ENCODE peak calls at places on chromosomes 3 and 15, in eight cellular contexts. One of them, this sample, is unnamed.

GRCh38 chr15:52146776-52147175 is 34.2 kb upstream of the BCL2L10 start:
- DNase-seq in stimulated activated CD4-positive, alpha-beta T cell treated with anti-CD3 and anti-CD28 coated beads, Interleukin-12 subunit alpha, Interleukin-12 subunit beta, amount 100 ng/mL, for 4 hours: no peak
- DNase-seq in adipocyte: no peak
- DNase-seq in endothelial cell: no peak
- DNase-seq in natural killer cell: no peak
- DNase-seq in SJSA1: no peak
- DNase-seq in NCI-H1694 treated with DMSO at 0.1 percent for 48 hours: no peak
- DNase-seq in NCI-H774: no peak
- DNase-seq in this sample: no peak

GRCh38 chr3:196920733-196921132 is 21.6 kb downstream of the NCBP2 start:
- DNase-seq in NCI-H774: no peak
- DNase-seq in natural killer cell: no peak
- DNase-seq in endothelial cell: no peak
- DNase-seq in NCI-H1694 treated with DMSO at 0.1 percent for 48 hours: no peak
- DNase-seq in SJSA1: no peak
- DNase-seq in adipocyte: no peak
- DNase-seq in stimulated activated CD4-positive, alpha-beta T cell treated with anti-CD3 and anti-CD28 coated beads, Interleukin-12 subunit alpha, Interleukin-12 subunit beta, amount 100 ng/mL, for 4 hours: no peak
- DNase-seq in this sample: no peak

GRCh38 chr15:66841953-66842681 is 140.1 kb downstream of the SMAD6 start:
- DNase-seq in endothelial cell: peak; percentile 70
- DNase-seq in SJSA1: peak; percentile 97
- DNase-seq in adipocyte: peak; percentile 96
- DNase-seq in stimulated activated CD4-positive, alpha-beta T cell treated with anti-CD3 and anti-CD28 coated beads, Interleukin-12 subunit alpha, Interleukin-12 subunit beta, amount 100 ng/mL, for 4 hours: peak; percentile 26
- DNase-seq in natural killer cell: peak; percentile 22
- DNase-seq in NCI-H774: no peak
- DNase-seq in NCI-H1694 treated with DMSO at 0.1 percent for 48 hours: no peak
- DNase-seq in this sample: peak; percentile 92

GRCh38 chr15:48862705-48863104 is 15.2 kb upstream of the EID1 start:
- DNase-seq in NCI-H1694 treated with DMSO at 0.1 percent for 48 hours: no peak
- DNase-seq in natural killer cell: no peak
- DNase-seq in adipocyte: no peak
- DNase-seq in endothelial cell: no peak
- DNase-seq in NCI-H774: no peak
- DNase-seq in SJSA1: no peak
- DNase-seq in stimulated activated CD4-positive, alpha-beta T cell treated with anti-CD3 and anti-CD28 coated beads, Interleukin-12 subunit alpha, Interleukin-12 subunit beta, amount 100 ng/mL, for 4 hours: no peak
- DNase-seq in this sample: no peak

GRCh38 chr3:9179826-9180763 is 69.4 kb downstream of the SRGAP3 start:
- DNase-seq in endothelial cell: no peak
- DNase-seq in NCI-H774: no peak
- DNase-seq in stimulated activated CD4-positive, alpha-beta T cell treated with anti-CD3 and anti-CD28 coated beads, Interleukin-12 subunit alpha, Interleukin-12 subunit beta, amount 100 ng/mL, for 4 hours: no peak
- DNase-seq in NCI-H1694 treated with DMSO at 0.1 percent for 48 hours: no peak
- DNase-seq in adipocyte: no peak
- DNase-seq in natural killer cell: no peak
- DNase-seq in SJSA1: no peak
- DNase-seq in this sample: no peak

GRCh38 chr3:181660337-181660736 is 51.4 kb upstream of the SOX2 start:
- DNase-seq in NCI-H1694 treated with DMSO at 0.1 percent for 48 hours: no peak
- DNase-seq in natural killer cell: no peak
- DNase-seq in NCI-H774: peak; percentile 21
- DNase-seq in endothelial cell: no peak
- DNase-seq in SJSA1: no peak
- DNase-seq in adipocyte: no peak
- DNase-seq in stimulated activated CD4-positive, alpha-beta T cell treated with anti-CD3 and anti-CD28 coated beads, Interleukin-12 subunit alpha, Interleukin-12 subunit beta, amount 100 ng/mL, for 4 hours: no peak
- DNase-seq in this sample: no peak

GRCh38 chr3:10581716-10582115 is 76.3 kb upstream of the ATP2B2 start:
- DNase-seq in adipocyte: no peak
- DNase-seq in SJSA1: no peak
- DNase-seq in endothelial cell: no peak
- DNase-seq in natural killer cell: no peak
- DNase-seq in NCI-H1694 treated with DMSO at 0.1 percent for 48 hours: no peak
- DNase-seq in stimulated activated CD4-positive, alpha-beta T cell treated with anti-CD3 and anti-CD28 coated beads, Interleukin-12 subunit alpha, Interleukin-12 subunit beta, amount 100 ng/mL, for 4 hours: no peak
- DNase-seq in NCI-H774: no peak
- DNase-seq in this sample: no peak

GRCh38 chr3:158140396-158140795 is 30.5 kb downstream of the RSRC1 start:
- DNase-seq in natural killer cell: no peak
- DNase-seq in adipocyte: no peak
- DNase-seq in stimulated activated CD4-positive, alpha-beta T cell treated with anti-CD3 and anti-CD28 coated beads, Interleukin-12 subunit alpha, Interleukin-12 subunit beta, amount 100 ng/mL, for 4 hours: no peak
- DNase-seq in NCI-H774: no peak
- DNase-seq in endothelial cell: no peak
- DNase-seq in NCI-H1694 treated with DMSO at 0.1 percent for 48 hours: no peak
- DNase-seq in SJSA1: no peak
- DNase-seq in this sample: no peak

GRCh38 chr15:68610825-68611224 is 32.0 kb downstream of the CORO2B start:
- DNase-seq in adipocyte: no peak
- DNase-seq in stimulated activated CD4-positive, alpha-beta T cell treated with anti-CD3 and anti-CD28 coated beads, Interleukin-12 subunit alpha, Interleukin-12 subunit beta, amount 100 ng/mL, for 4 hours: no peak
- DNase-seq in NCI-H774: no peak
- DNase-seq in endothelial cell: no peak
- DNase-seq in SJSA1: no peak
- DNase-seq in natural killer cell: no peak
- DNase-seq in NCI-H1694 treated with DMSO at 0.1 percent for 48 hours: no peak
- DNase-seq in this sample: no peak

GRCh38 chr3:117302448-117302847 is 592.9 kb downstream of the TUSC7 start:
- DNase-seq in stimulated activated CD4-positive, alpha-beta T cell treated with anti-CD3 and anti-CD28 coated beads, Interleukin-12 subunit alpha, Interleukin-12 subunit beta, amount 100 ng/mL, for 4 hours: no peak
- DNase-seq in NCI-H774: no peak
- DNase-seq in SJSA1: no peak
- DNase-seq in NCI-H1694 treated with DMSO at 0.1 percent for 48 hours: no peak
- DNase-seq in adipocyte: no peak
- DNase-seq in natural killer cell: no peak
- DNase-seq in endothelial cell: no peak
- DNase-seq in this sample: no peak

GRCh38 chr3:35624698-35625097 is 14.6 kb upstream of the ARPP21 start:
- DNase-seq in SJSA1: no peak
- DNase-seq in adipocyte: peak; percentile 62
- DNase-seq in NCI-H1694 treated with DMSO at 0.1 percent for 48 hours: no peak
- DNase-seq in endothelial cell: no peak
- DNase-seq in natural killer cell: no peak
- DNase-seq in NCI-H774: no peak
- DNase-seq in stimulated activated CD4-positive, alpha-beta T cell treated with anti-CD3 and anti-CD28 coated beads, Interleukin-12 subunit alpha, Interleukin-12 subunit beta, amount 100 ng/mL, for 4 hours: no peak
- DNase-seq in this sample: no peak

GRCh38 chr3:116939091-116939490 is 229.5 kb downstream of the TUSC7 start:
- DNase-seq in stimulated activated CD4-positive, alpha-beta T cell treated with anti-CD3 and anti-CD28 coated beads, Interleukin-12 subunit alpha, Interleukin-12 subunit beta, amount 100 ng/mL, for 4 hours: no peak
- DNase-seq in adipocyte: no peak
- DNase-seq in natural killer cell: no peak
- DNase-seq in NCI-H1694 treated with DMSO at 0.1 percent for 48 hours: no peak
- DNase-seq in NCI-H774: no peak
- DNase-seq in endothelial cell: no peak
- DNase-seq in SJSA1: no peak
- DNase-seq in this sample: no peak

GRCh38 chr15:66019826-66020398 is 150.6 kb downstream of the RAB11A start:
- DNase-seq in NCI-H774: no peak
- DNase-seq in NCI-H1694 treated with DMSO at 0.1 percent for 48 hours: no peak
- DNase-seq in SJSA1: no peak
- DNase-seq in natural killer cell: no peak
- DNase-seq in stimulated activated CD4-positive, alpha-beta T cell treated with anti-CD3 and anti-CD28 coated beads, Interleukin-12 subunit alpha, Interleukin-12 subunit beta, amount 100 ng/mL, for 4 hours: no peak
- DNase-seq in adipocyte: no peak
- DNase-seq in endothelial cell: no peak
- DNase-seq in this sample: no peak

GRCh38 chr3:131903988-131904415 is 130.8 kb downstream of the CPNE4 start:
- DNase-seq in NCI-H1694 treated with DMSO at 0.1 percent for 48 hours: no peak
- DNase-seq in SJSA1: peak; percentile 76
- DNase-seq in endothelial cell: no peak
- DNase-seq in stimulated activated CD4-positive, alpha-beta T cell treated with anti-CD3 and anti-CD28 coated beads, Interleukin-12 subunit alpha, Interleukin-12 subunit beta, amount 100 ng/mL, for 4 hours: no peak
- DNase-seq in adipocyte: peak; percentile 84
- DNase-seq in NCI-H774: no peak
- DNase-seq in natural killer cell: no peak
- DNase-seq in this sample: peak; percentile 88

GRCh38 chr3:187281191-187281714 is 10.3 kb downstream of the MASP1 start:
- DNase-seq in NCI-H774: no peak
- DNase-seq in NCI-H1694 treated with DMSO at 0.1 percent for 48 hours: no peak
- DNase-seq in SJSA1: peak; percentile 82
- DNase-seq in endothelial cell: no peak
- DNase-seq in adipocyte: peak; percentile 81
- DNase-seq in natural killer cell: no peak
- DNase-seq in stimulated activated CD4-positive, alpha-beta T cell treated with anti-CD3 and anti-CD28 coated beads, Interleukin-12 subunit alpha, Interleukin-12 subunit beta, amount 100 ng/mL, for 4 hours: no peak
- DNase-seq in this sample: no peak

GRCh38 chr15:92273732-92274131 is 119.9 kb upstream of the ST8SIA2 start:
- DNase-seq in stimulated activated CD4-positive, alpha-beta T cell treated with anti-CD3 and anti-CD28 coated beads, Interleukin-12 subunit alpha, Interleukin-12 subunit beta, amount 100 ng/mL, for 4 hours: no peak
- DNase-seq in NCI-H1694 treated with DMSO at 0.1 percent for 48 hours: no peak
- DNase-seq in NCI-H774: no peak
- DNase-seq in natural killer cell: no peak
- DNase-seq in adipocyte: no peak
- DNase-seq in endothelial cell: no peak
- DNase-seq in SJSA1: no peak
- DNase-seq in this sample: no peak

GRCh38 chr3:76551739-76552138 is 488.2 kb upstream of the ROBO2 start:
- DNase-seq in adipocyte: no peak
- DNase-seq in endothelial cell: no peak
- DNase-seq in stimulated activated CD4-positive, alpha-beta T cell treated with anti-CD3 and anti-CD28 coated beads, Interleukin-12 subunit alpha, Interleukin-12 subunit beta, amount 100 ng/mL, for 4 hours: no peak
- DNase-seq in natural killer cell: no peak
- DNase-seq in NCI-H774: no peak
- DNase-seq in SJSA1: no peak
- DNase-seq in NCI-H1694 treated with DMSO at 0.1 percent for 48 hours: no peak
- DNase-seq in this sample: no peak

GRCh38 chr3:151175952-151176351 is 27.1 kb downstream of the GPR171 start:
- DNase-seq in stimulated activated CD4-positive, alpha-beta T cell treated with anti-CD3 and anti-CD28 coated beads, Interleukin-12 subunit alpha, Interleukin-12 subunit beta, amount 100 ng/mL, for 4 hours: no peak
- DNase-seq in NCI-H774: no peak
- DNase-seq in endothelial cell: no peak
- DNase-seq in NCI-H1694 treated with DMSO at 0.1 percent for 48 hours: no peak
- DNase-seq in SJSA1: no peak
- DNase-seq in natural killer cell: no peak
- DNase-seq in adipocyte: no peak
- DNase-seq in this sample: no peak

GRCh38 chr3:67109651-67110204 is 111.6 kb downstream of the KBTBD8 start:
- DNase-seq in endothelial cell: peak; percentile 13
- DNase-seq in SJSA1: no peak
- DNase-seq in NCI-H774: no peak
- DNase-seq in natural killer cell: no peak
- DNase-seq in adipocyte: peak; percentile 90
- DNase-seq in stimulated activated CD4-positive, alpha-beta T cell treated with anti-CD3 and anti-CD28 coated beads, Interleukin-12 subunit alpha, Interleukin-12 subunit beta, amount 100 ng/mL, for 4 hours: no peak
- DNase-seq in NCI-H1694 treated with DMSO at 0.1 percent for 48 hours: no peak
- DNase-seq in this sample: no peak

GRCh38 chr3:197298858-197299854 is 744 bp upstream of the DLG1 start:
- DNase-seq in NCI-H774: peak; percentile 70
- DNase-seq in stimulated activated CD4-positive, alpha-beta T cell treated with anti-CD3 and anti-CD28 coated beads, Interleukin-12 subunit alpha, Interleukin-12 subunit beta, amount 100 ng/mL, for 4 hours: peak; percentile 15
- DNase-seq in natural killer cell: no peak
- DNase-seq in NCI-H1694 treated with DMSO at 0.1 percent for 48 hours: no peak
- DNase-seq in adipocyte: no peak
- DNase-seq in SJSA1: no peak
- DNase-seq in endothelial cell: peak; percentile 46
- DNase-seq in this sample: peak; percentile 80

GRCh38 chr3:27677554-27677953 is 44.6 kb downstream of the EOMES start:
- DNase-seq in natural killer cell: no peak
- DNase-seq in adipocyte: peak; percentile 96
- DNase-seq in NCI-H1694 treated with DMSO at 0.1 percent for 48 hours: no peak
- DNase-seq in endothelial cell: no peak
- DNase-seq in stimulated activated CD4-positive, alpha-beta T cell treated with anti-CD3 and anti-CD28 coated beads, Interleukin-12 subunit alpha, Interleukin-12 subunit beta, amount 100 ng/mL, for 4 hours: no peak
- DNase-seq in SJSA1: no peak
- DNase-seq in NCI-H774: no peak
- DNase-seq in this sample: peak; percentile 27

GRCh38 chr15:90660195-90660995 is 56.8 kb upstream of the BLM start:
- DNase-seq in NCI-H774: no peak
- DNase-seq in SJSA1: peak; percentile 79
- DNase-seq in adipocyte: peak; percentile 91
- DNase-seq in endothelial cell: no peak
- DNase-seq in stimulated activated CD4-positive, alpha-beta T cell treated with anti-CD3 and anti-CD28 coated beads, Interleukin-12 subunit alpha, Interleukin-12 subunit beta, amount 100 ng/mL, for 4 hours: peak; percentile 64
- DNase-seq in NCI-H1694 treated with DMSO at 0.1 percent for 48 hours: no peak
- DNase-seq in natural killer cell: peak; percentile 59
- DNase-seq in this sample: peak; percentile 85

GRCh38 chr15:64305261-64305660 is 50.7 kb downstream of the CSNK1G1 start:
- DNase-seq in SJSA1: no peak
- DNase-seq in adipocyte: peak; percentile 27
- DNase-seq in natural killer cell: no peak
- DNase-seq in NCI-H774: no peak
- DNase-seq in stimulated activated CD4-positive, alpha-beta T cell treated with anti-CD3 and anti-CD28 coated beads, Interleukin-12 subunit alpha, Interleukin-12 subunit beta, amount 100 ng/mL, for 4 hours: no peak
- DNase-seq in NCI-H1694 treated with DMSO at 0.1 percent for 48 hours: no peak
- DNase-seq in endothelial cell: no peak
- DNase-seq in this sample: no peak

GRCh38 chr3:59749291-59749690 is 699.5 kb upstream of the CFAP20DC start:
- DNase-seq in adipocyte: peak; percentile 81
- DNase-seq in SJSA1: peak; percentile 70
- DNase-seq in NCI-H1694 treated with DMSO at 0.1 percent for 48 hours: no peak
- DNase-seq in endothelial cell: no peak
- DNase-seq in NCI-H774: no peak
- DNase-seq in stimulated activated CD4-positive, alpha-beta T cell treated with anti-CD3 and anti-CD28 coated beads, Interleukin-12 subunit alpha, Interleukin-12 subunit beta, amount 100 ng/mL, for 4 hours: no peak
- DNase-seq in natural killer cell: no peak
- DNase-seq in this sample: no peak

GRCh38 chr15:35038655-35039534 is 46.2 kb downstream of the NANOGP8 start:
- DNase-seq in NCI-H774: no peak
- DNase-seq in adipocyte: peak; percentile 82
- DNase-seq in NCI-H1694 treated with DMSO at 0.1 percent for 48 hours: no peak
- DNase-seq in natural killer cell: no peak
- DNase-seq in endothelial cell: no peak
- DNase-seq in SJSA1: no peak
- DNase-seq in stimulated activated CD4-positive, alpha-beta T cell treated with anti-CD3 and anti-CD28 coated beads, Interleukin-12 subunit alpha, Interleukin-12 subunit beta, amount 100 ng/mL, for 4 hours: no peak
- DNase-seq in this sample: no peak

GRCh38 chr3:141331370-141332318 is 36.7 kb upstream of the ZBTB38 start:
- DNase-seq in adipocyte: peak; percentile 87
- DNase-seq in SJSA1: peak; percentile 82
- DNase-seq in NCI-H1694 treated with DMSO at 0.1 percent for 48 hours: no peak
- DNase-seq in stimulated activated CD4-positive, alpha-beta T cell treated with anti-CD3 and anti-CD28 coated beads, Interleukin-12 subunit alpha, Interleukin-12 subunit beta, amount 100 ng/mL, for 4 hours: no peak
- DNase-seq in endothelial cell: no peak
- DNase-seq in NCI-H774: no peak
- DNase-seq in natural killer cell: no peak
- DNase-seq in this sample: peak; percentile 67

GRCh38 chr3:141876891-141877561 is 583 bp downstream of the ATP1B3 start:
- DNase-seq in NCI-H774: peak; percentile 14
- DNase-seq in NCI-H1694 treated with DMSO at 0.1 percent for 48 hours: no peak
- DNase-seq in adipocyte: peak; percentile 82
- DNase-seq in stimulated activated CD4-positive, alpha-beta T cell treated with anti-CD3 and anti-CD28 coated beads, Interleukin-12 subunit alpha, Interleukin-12 subunit beta, amount 100 ng/mL, for 4 hours: peak; percentile 65
- DNase-seq in SJSA1: peak; percentile 49
- DNase-seq in endothelial cell: peak; percentile 50
- DNase-seq in natural killer cell: peak; percentile 58
- DNase-seq in this sample: no peak

GRCh38 chr15:78933187-78934062 is 11.4 kb downstream of the CTSH start:
- DNase-seq in NCI-H774: no peak
- DNase-seq in adipocyte: no peak
- DNase-seq in endothelial cell: no peak
- DNase-seq in SJSA1: no peak
- DNase-seq in natural killer cell: no peak
- DNase-seq in stimulated activated CD4-positive, alpha-beta T cell treated with anti-CD3 and anti-CD28 coated beads, Interleukin-12 subunit alpha, Interleukin-12 subunit beta, amount 100 ng/mL, for 4 hours: no peak
- DNase-seq in NCI-H1694 treated with DMSO at 0.1 percent for 48 hours: no peak
- DNase-seq in this sample: no peak

GRCh38 chr15:59334063-59334415 is 38.6 kb downstream of the MYO1E start:
- DNase-seq in NCI-H1694 treated with DMSO at 0.1 percent for 48 hours: no peak
- DNase-seq in adipocyte: no peak
- DNase-seq in stimulated activated CD4-positive, alpha-beta T cell treated with anti-CD3 and anti-CD28 coated beads, Interleukin-12 subunit alpha, Interleukin-12 subunit beta, amount 100 ng/mL, for 4 hours: no peak
- DNase-seq in natural killer cell: no peak
- DNase-seq in endothelial cell: no peak
- DNase-seq in SJSA1: no peak
- DNase-seq in NCI-H774: no peak
- DNase-seq in this sample: no peak

GRCh38 chr15:78625621-78626280 is 5.0 kb upstream of the CHRNA3 start:
- DNase-seq in endothelial cell: no peak
- DNase-seq in stimulated activated CD4-positive, alpha-beta T cell treated with anti-CD3 and anti-CD28 coated beads, Interleukin-12 subunit alpha, Interleukin-12 subunit beta, amount 100 ng/mL, for 4 hours: no peak
- DNase-seq in NCI-H1694 treated with DMSO at 0.1 percent for 48 hours: no peak
- DNase-seq in NCI-H774: peak; percentile 74
- DNase-seq in natural killer cell: no peak
- DNase-seq in SJSA1: peak; percentile 23
- DNase-seq in adipocyte: no peak
- DNase-seq in this sample: no peak

GRCh38 chr3:71713041-71713440 is 12.2 kb downstream of the EIF4E3 start:
- DNase-seq in adipocyte: no peak
- DNase-seq in stimulated activated CD4-positive, alpha-beta T cell treated with anti-CD3 and anti-CD28 coated beads, Interleukin-12 subunit alpha, Interleukin-12 subunit beta, amount 100 ng/mL, for 4 hours: no peak
- DNase-seq in natural killer cell: no peak
- DNase-seq in NCI-H774: peak; percentile 73
- DNase-seq in endothelial cell: no peak
- DNase-seq in SJSA1: no peak
- DNase-seq in NCI-H1694 treated with DMSO at 0.1 percent for 48 hours: no peak
- DNase-seq in this sample: no peak

GRCh38 chr15:47965297-47965696 is 155.5 kb upstream of the SLC24A5 start:
- DNase-seq in NCI-H774: no peak
- DNase-seq in adipocyte: no peak
- DNase-seq in stimulated activated CD4-positive, alpha-beta T cell treated with anti-CD3 and anti-CD28 coated beads, Interleukin-12 subunit alpha, Interleukin-12 subunit beta, amount 100 ng/mL, for 4 hours: no peak
- DNase-seq in SJSA1: no peak
- DNase-seq in endothelial cell: no peak
- DNase-seq in NCI-H1694 treated with DMSO at 0.1 percent for 48 hours: no peak
- DNase-seq in natural killer cell: no peak
- DNase-seq in this sample: no peak